ENCODE peak calls at places on chromosomes 4 and X, in ten cellular contexts. F, N, X, I, A, V, H, E, S and O are unnamed samples.
A peak's percentile ranks its signal among the peaks of the same experiment; 100 is the strongest.

GRCh38 chr4:127698789-127699200 is 31.4 kb upstream of the SLC25A31 start:
- DNase-seq in F (no peak), N (no peak), X (peak; percentile 66), I (peak; percentile 82), A (no peak), V (no peak), H (peak; percentile 53), E (no peak), S (no peak), O (no peak)

GRCh38 chr4:22187203-22187835 is 238.7 kb upstream of the KCNIP4 start:
- DNase-seq in F (no peak), N (no peak), X (no peak), I (no peak), A (no peak), V (no peak), H (no peak), E (no peak), S (no peak), O (no peak)

GRCh38 chrX:106959897-106960296 is 39.7 kb downstream of the CLDN2 start:
- DNase-seq in F (no peak), N (peak; percentile 1), X (peak; percentile 4), I (peak; percentile 9), A (no peak), V (no peak), H (peak; percentile 14), E (no peak), S (no peak), O (peak; percentile 36)

GRCh38 chr4:113094802-113095201 is 45.3 kb downstream of the ANK2 start:
- DNase-seq in F (no peak), N (peak; percentile 9), X (peak; percentile 67), I (no peak), A (no peak), V (no peak), H (peak; percentile 39), E (no peak), S (no peak), O (peak; percentile 63)

GRCh38 chr4:109009909-109010308 is 247.1 kb upstream of the ETNPPL start:
- DNase-seq in F (no peak), N (no peak), X (no peak), I (peak; percentile 32), A (no peak), V (no peak), H (peak; percentile 14), E (no peak), S (no peak), O (no peak)

GRCh38 chrX:129188223-129188622 is 335.1 kb downstream of the SMARCA1 start:
- DNase-seq in F (no peak), N (no peak), X (no peak), I (no peak), A (no peak), V (no peak), H (no peak), E (no peak), S (no peak), O (peak; percentile 81)

GRCh38 chrX:135632353-135632752 is 81.1 kb upstream of the CT45A1 start:
- DNase-seq in F (no peak), N (no peak), X (no peak), I (no peak), A (no peak), V (no peak), H (no peak), E (no peak), S (no peak), O (no peak)

GRCh38 chrX:108353452-108353851 is 84.8 kb downstream of the COL4A6 start:
- DNase-seq in F (no peak), N (no peak), X (no peak), I (no peak), A (no peak), V (no peak), H (no peak), E (no peak), S (no peak), O (peak; percentile 41)

GRCh38 chr4:129344058-129344457 is 248.1 kb downstream of the C4orf33 start:
- DNase-seq in F (no peak), N (peak; percentile 38), X (peak; percentile 77), I (peak; percentile 50), A (peak; percentile 3), V (no peak), H (peak; percentile 32), E (no peak), S (no peak), O (peak; percentile 61)

GRCh38 chrX:136541294-136541693 is 9.3 kb downstream of the VGLL1 start:
- DNase-seq in F (no peak), N (no peak), X (no peak), I (no peak), A (no peak), V (no peak), H (no peak), E (no peak), S (no peak), O (no peak)

GRCh38 chrX:93585661-93586060 is 87.7 kb downstream of the NAP1L3 start:
- DNase-seq in F (no peak), N (no peak), X (no peak), I (no peak), A (no peak), V (no peak), H (no peak), E (no peak), S (no peak), O (no peak)

GRCh38 chrX:50081282-50081955 is 119.4 kb downstream of the AKAP4 start:
- DNase-seq in F (no peak), N (peak; percentile 48), X (peak; percentile 12), I (peak; percentile 5), A (no peak), V (no peak), H (peak; percentile 9), E (no peak), S (no peak), O (peak; percentile 43)

GRCh38 chr4:86831262-86832090 is 17.7 kb downstream of the SLC10A6 start:
- DNase-seq in F (no peak), N (no peak), X (no peak), I (peak; percentile 90), A (no peak), V (no peak), H (peak; percentile 80), E (no peak), S (no peak), O (no peak)

GRCh38 chr4:20462426-20463175 is 210.9 kb downstream of the SLIT2 start:
- DNase-seq in F (no peak), N (no peak), X (no peak), I (peak; percentile 24), A (no peak), V (no peak), H (no peak), E (no peak), S (no peak), O (no peak)

GRCh38 chr4:83248486-83248885 is 36.1 kb downstream of the COQ2 start:
- DNase-seq in F (no peak), N (no peak), X (no peak), I (peak; percentile 17), A (no peak), V (no peak), H (no peak), E (no peak), S (no peak), O (no peak)

GRCh38 chr4:140152015-140152703 is 1.8 kb downstream of the MAML3 start:
- DNase-seq in F (peak; percentile 82), N (peak; percentile 87), X (peak; percentile 94), I (no peak), A (peak; percentile 87), V (peak; percentile 96), H (peak; percentile 48), E (peak; percentile 56), S (peak; percentile 85), O (peak; percentile 79)

GRCh38 chrX:1502241-1502640 is 34.7 kb downstream of the P2RY8 start:
- DNase-seq in F (no peak), N (no peak), X (no peak), I (no peak), A (peak; percentile 89), V (no peak), H (no peak), E (peak; percentile 86), S (no peak), O (no peak)

GRCh38 chr4:2745981-2746806 is 9.9 kb downstream of the TNIP2 start:
- DNase-seq in F (peak; percentile 79), N (no peak), X (peak; percentile 56), I (peak; percentile 85), A (peak; percentile 85), V (peak; percentile 94), H (peak; percentile 70), E (peak; percentile 95), S (peak; percentile 16), O (no peak)

GRCh38 chr4:145909331-145909730 is 29.3 kb downstream of the ZNF827 start:
- DNase-seq in F (no peak), N (no peak), X (peak; percentile 69), I (peak; percentile 29), A (peak; percentile 63), V (no peak), H (no peak), E (no peak), S (no peak), O (peak; percentile 91)

GRCh38 chr4:16027626-16028025 is 56.2 kb downstream of the PROM1 start:
- DNase-seq in F (no peak), N (no peak), X (no peak), I (no peak), A (no peak), V (no peak), H (no peak), E (no peak), S (no peak), O (no peak)

GRCh38 chr4:72505314-72505744 is 63.7 kb downstream of the ADAMTS3 start:
- DNase-seq in F (no peak), N (peak; percentile 6), X (peak; percentile 76), I (peak; percentile 61), A (peak; percentile 6), V (no peak), H (peak; percentile 68), E (no peak), S (no peak), O (peak; percentile 76)

GRCh38 chrX:140507982-140508305 is 3.1 kb upstream of the SOX3 start:
- DNase-seq in F (no peak), N (no peak), X (no peak), I (no peak), A (no peak), V (no peak), H (peak; percentile 22), E (no peak), S (no peak), O (peak; percentile 90)